ENCODE peak calls at places on chromosomes 2 and 18, in six cellular contexts. I, F, U, Q, Y and T are unnamed samples.

GRCh38 chr2:208879666-208880065 is 473.1 kb downstream of the PTH2R start:
- DNase-seq in I (no peak), F (no peak), U (no peak), Q (no peak), Y (no peak), T (no peak)

GRCh38 chr2:207516206-207516605 is 13.6 kb upstream of the CREB1 start:
- DNase-seq in I (no peak), F (no peak), U (no peak), Q (peak; percentile 9), Y (no peak), T (no peak)

GRCh38 chr2:190618030-190618429 is 30.9 kb upstream of the NAB1 start:
- DNase-seq in I (no peak), F (no peak), U (no peak), Q (no peak), Y (no peak), T (no peak)

GRCh38 chr2:237885931-237886701 is 26.7 kb downstream of the RAMP1 start:
- DNase-seq in I (no peak), F (no peak), U (no peak), Q (no peak), Y (no peak), T (no peak)

GRCh38 chr2:14816069-14816738 is 183.7 kb downstream of the LRATD1 start:
- DNase-seq in I (no peak), F (no peak), U (no peak), Q (no peak), Y (no peak), T (no peak)

GRCh38 chr2:189254268-189254883 is 74.8 kb upstream of the COL5A2 start:
- DNase-seq in I (no peak), F (no peak), U (no peak), Q (peak; percentile 82), Y (no peak), T (no peak)

GRCh38 chr2:241895732-241896641 is 26.5 kb downstream of the RTP5 start:
- DNase-seq in I (no peak), F (no peak), U (no peak), Q (peak; percentile 34), Y (peak; percentile 21), T (no peak)

GRCh38 chr2:5549061-5549601 is 143.1 kb upstream of the SOX11 start:
- DNase-seq in I (no peak), F (peak; percentile 40), U (no peak), Q (no peak), Y (no peak), T (no peak)

GRCh38 chr2:78782196-78782595 is 243.3 kb upstream of the REG3G start:
- DNase-seq in I (no peak), F (no peak), U (no peak), Q (no peak), Y (no peak), T (no peak)

GRCh38 chr2:45330617-45331016 is 280.4 kb downstream of the SRBD1 start:
- DNase-seq in I (no peak), F (no peak), U (no peak), Q (peak; percentile 52), Y (peak; percentile 50), T (no peak)

GRCh38 chr2:189124175-189124574 is 55.4 kb downstream of the COL5A2 start:
- DNase-seq in I (no peak), F (no peak), U (peak; percentile 83), Q (no peak), Y (no peak), T (no peak)

GRCh38 chr2:66427219-66427768 is 7.6 kb upstream of the MEIS1 start:
- DNase-seq in I (no peak), F (no peak), U (no peak), Q (no peak), Y (no peak), T (no peak)

GRCh38 chr2:111977240-111977639 is 77.8 kb upstream of the TMEM87B start:
- DNase-seq in I (no peak), F (no peak), U (no peak), Q (no peak), Y (no peak), T (no peak)

GRCh38 chr18:27298215-27298804 is 113.2 kb upstream of the CHST9 start:
- DNase-seq in I (peak; percentile 4), F (no peak), U (peak; percentile 10), Q (no peak), Y (peak; percentile 6), T (no peak)

GRCh38 chr2:123839326-123839725 is 185.8 kb upstream of the CNTNAP5 start:
- DNase-seq in I (no peak), F (no peak), U (no peak), Q (no peak), Y (no peak), T (no peak)

GRCh38 chr18:62751341-62751821 is 36.0 kb downstream of the PHLPP1 start:
- DNase-seq in I (no peak), F (no peak), U (peak; percentile 84), Q (no peak), Y (no peak), T (no peak)

GRCh38 chr18:25326231-25327042 is 25.5 kb downstream of the ZNF521 start:
- DNase-seq in I (no peak), F (no peak), U (no peak), Q (peak; percentile 50), Y (no peak), T (no peak)

GRCh38 chr2:105952131-105952530 is 207.4 kb downstream of the NCK2 start:
- DNase-seq in I (peak; percentile 15), F (no peak), U (no peak), Q (no peak), Y (no peak), T (no peak)

GRCh38 chr18:53789376-53790247 is 434.9 kb downstream of the MBD2 start:
- DNase-seq in I (no peak), F (no peak), U (no peak), Q (no peak), Y (no peak), T (no peak)

GRCh38 chr2:236824836-236825235 is 255.2 kb downstream of the ACKR3 start:
- DNase-seq in I (no peak), F (no peak), U (no peak), Q (no peak), Y (no peak), T (peak; percentile 50)

GRCh38 chr2:55883339-55883738 is 40.2 kb downstream of the EFEMP1 start:
- DNase-seq in I (no peak), F (no peak), U (no peak), Q (peak; percentile 9), Y (no peak), T (no peak)

GRCh38 chr2:107735206-107735605 is 91.5 kb upstream of the RGPD4 start:
- DNase-seq in I (no peak), F (no peak), U (no peak), Q (no peak), Y (no peak), T (no peak)

GRCh38 chr18:78192044-78192443 is 787.6 kb upstream of the SALL3 start:
- DNase-seq in I (no peak), F (no peak), U (no peak), Q (no peak), Y (peak; percentile 8), T (no peak)

GRCh38 chr2:128380061-128380889 is 61.6 kb upstream of the HS6ST1 start:
- DNase-seq in I (no peak), F (no peak), U (no peak), Q (no peak), Y (no peak), T (no peak)

GRCh38 chr2:18829331-18829902 is 240.0 kb upstream of the NT5C1B start:
- DNase-seq in I (no peak), F (peak; percentile 55), U (peak; percentile 14), Q (peak; percentile 61), Y (no peak), T (no peak)

GRCh38 chr2:182867411-182868048 is 1.1 kb upstream of the FRZB start:
- DNase-seq in I (no peak), F (no peak), U (no peak), Q (peak; percentile 2), Y (no peak), T (no peak)

GRCh38 chr2:35846-36245 is 10.5 kb downstream of the FAM110C start:
- DNase-seq in I (no peak), F (no peak), U (no peak), Q (no peak), Y (no peak), T (no peak)

GRCh38 chr2:27545348-27546141 is 37.3 kb upstream of the ZNF512 start:
- DNase-seq in I (no peak), F (peak; percentile 28), U (no peak), Q (no peak), Y (no peak), T (no peak)

GRCh38 chr18:63148449-63149199 is 170.9 kb downstream of the BCL2 start:
- DNase-seq in I (no peak), F (no peak), U (no peak), Q (peak; percentile 85), Y (no peak), T (no peak)

GRCh38 chr2:108621087-108621559 is 86.9 kb downstream of the LIMS1 start:
- DNase-seq in I (no peak), F (no peak), U (no peak), Q (no peak), Y (no peak), T (no peak)

GRCh38 chr18:29076645-29077044 is 899.7 kb upstream of the CDH2 start:
- DNase-seq in I (no peak), F (no peak), U (no peak), Q (no peak), Y (no peak), T (no peak)